ENCODE peak calls at places on chromosomes 2 and 18, in four cellular contexts. One of them, this sample, is unnamed.

GRCh38 chr2:11203480-11203879 is 48.2 kb downstream of the SLC66A3 start:
- DNase-seq in NCI-H510A treated with DMSO at 0.1 percent for 48 hours: no peak
- DNase-seq in effector memory CD4-positive, alpha-beta T cell: no peak
- DNase-seq in stimulated activated effector memory CD8-positive, alpha-beta T cell treated with anti-CD3 and anti-CD28 coated beads, Interleukin-12 subunit alpha, Interleukin-12 subunit beta, amount 100 ng/mL, for 72 hours: no peak
- DNase-seq in this sample: no peak

GRCh38 chr18:3088444-3088843 is 75.5 kb upstream of the LPIN2 start:
- DNase-seq in NCI-H510A treated with DMSO at 0.1 percent for 48 hours: no peak
- DNase-seq in effector memory CD4-positive, alpha-beta T cell: no peak
- DNase-seq in stimulated activated effector memory CD8-positive, alpha-beta T cell treated with anti-CD3 and anti-CD28 coated beads, Interleukin-12 subunit alpha, Interleukin-12 subunit beta, amount 100 ng/mL, for 72 hours: no peak
- DNase-seq in this sample: no peak

GRCh38 chr2:235747868-235748144 is 254.0 kb downstream of the AGAP1 start:
- DNase-seq in NCI-H510A treated with DMSO at 0.1 percent for 48 hours: no peak
- DNase-seq in effector memory CD4-positive, alpha-beta T cell: no peak
- DNase-seq in stimulated activated effector memory CD8-positive, alpha-beta T cell treated with anti-CD3 and anti-CD28 coated beads, Interleukin-12 subunit alpha, Interleukin-12 subunit beta, amount 100 ng/mL, for 72 hours: no peak
- DNase-seq in this sample: no peak

GRCh38 chr2:136205615-136206014 is 87.7 kb upstream of the CXCR4 start:
- DNase-seq in NCI-H510A treated with DMSO at 0.1 percent for 48 hours: no peak
- DNase-seq in effector memory CD4-positive, alpha-beta T cell: no peak
- DNase-seq in stimulated activated effector memory CD8-positive, alpha-beta T cell treated with anti-CD3 and anti-CD28 coated beads, Interleukin-12 subunit alpha, Interleukin-12 subunit beta, amount 100 ng/mL, for 72 hours: no peak
- DNase-seq in this sample: no peak

GRCh38 chr2:177667626-177668025 is 275.1 kb downstream of the AGPS start:
- DNase-seq in NCI-H510A treated with DMSO at 0.1 percent for 48 hours: no peak
- DNase-seq in effector memory CD4-positive, alpha-beta T cell: no peak
- DNase-seq in stimulated activated effector memory CD8-positive, alpha-beta T cell treated with anti-CD3 and anti-CD28 coated beads, Interleukin-12 subunit alpha, Interleukin-12 subunit beta, amount 100 ng/mL, for 72 hours: no peak
- DNase-seq in this sample: no peak

GRCh38 chr2:234632527-234633391 is 135.9 kb upstream of the ARL4C start:
- DNase-seq in NCI-H510A treated with DMSO at 0.1 percent for 48 hours: no peak
- DNase-seq in effector memory CD4-positive, alpha-beta T cell: no peak
- DNase-seq in stimulated activated effector memory CD8-positive, alpha-beta T cell treated with anti-CD3 and anti-CD28 coated beads, Interleukin-12 subunit alpha, Interleukin-12 subunit beta, amount 100 ng/mL, for 72 hours: peak
- DNase-seq in this sample: peak

GRCh38 chr2:101815739-101816391 is 118.4 kb downstream of the MAP4K4 start:
- DNase-seq in NCI-H510A treated with DMSO at 0.1 percent for 48 hours: no peak
- DNase-seq in effector memory CD4-positive, alpha-beta T cell: no peak
- DNase-seq in stimulated activated effector memory CD8-positive, alpha-beta T cell treated with anti-CD3 and anti-CD28 coated beads, Interleukin-12 subunit alpha, Interleukin-12 subunit beta, amount 100 ng/mL, for 72 hours: no peak
- DNase-seq in this sample: no peak

GRCh38 chr18:63366270-63366990 is 576 bp downstream of the KDSR start:
- DNase-seq in NCI-H510A treated with DMSO at 0.1 percent for 48 hours: peak
- DNase-seq in effector memory CD4-positive, alpha-beta T cell: peak
- DNase-seq in stimulated activated effector memory CD8-positive, alpha-beta T cell treated with anti-CD3 and anti-CD28 coated beads, Interleukin-12 subunit alpha, Interleukin-12 subunit beta, amount 100 ng/mL, for 72 hours: peak
- DNase-seq in this sample: no peak

GRCh38 chr2:16196687-16197503 is 256.5 kb downstream of the MYCN start:
- DNase-seq in NCI-H510A treated with DMSO at 0.1 percent for 48 hours: no peak
- DNase-seq in effector memory CD4-positive, alpha-beta T cell: no peak
- DNase-seq in stimulated activated effector memory CD8-positive, alpha-beta T cell treated with anti-CD3 and anti-CD28 coated beads, Interleukin-12 subunit alpha, Interleukin-12 subunit beta, amount 100 ng/mL, for 72 hours: no peak
- DNase-seq in this sample: no peak

GRCh38 chr2:234874347-234875046 is 77.3 kb upstream of the SH3BP4 start:
- DNase-seq in NCI-H510A treated with DMSO at 0.1 percent for 48 hours: no peak
- DNase-seq in effector memory CD4-positive, alpha-beta T cell: no peak
- DNase-seq in stimulated activated effector memory CD8-positive, alpha-beta T cell treated with anti-CD3 and anti-CD28 coated beads, Interleukin-12 subunit alpha, Interleukin-12 subunit beta, amount 100 ng/mL, for 72 hours: no peak
- DNase-seq in this sample: no peak

GRCh38 chr2:67576991-67577390 is 179.9 kb downstream of the ETAA1 start:
- DNase-seq in NCI-H510A treated with DMSO at 0.1 percent for 48 hours: no peak
- DNase-seq in effector memory CD4-positive, alpha-beta T cell: no peak
- DNase-seq in stimulated activated effector memory CD8-positive, alpha-beta T cell treated with anti-CD3 and anti-CD28 coated beads, Interleukin-12 subunit alpha, Interleukin-12 subunit beta, amount 100 ng/mL, for 72 hours: no peak
- DNase-seq in this sample: no peak

GRCh38 chr2:109324859-109325258 is 195.9 kb downstream of the SH3RF3 start:
- DNase-seq in NCI-H510A treated with DMSO at 0.1 percent for 48 hours: no peak
- DNase-seq in effector memory CD4-positive, alpha-beta T cell: no peak
- DNase-seq in stimulated activated effector memory CD8-positive, alpha-beta T cell treated with anti-CD3 and anti-CD28 coated beads, Interleukin-12 subunit alpha, Interleukin-12 subunit beta, amount 100 ng/mL, for 72 hours: no peak
- DNase-seq in this sample: peak

GRCh38 chr2:80266231-80266630 is 38.3 kb downstream of the LRRTM1 start:
- DNase-seq in NCI-H510A treated with DMSO at 0.1 percent for 48 hours: no peak
- DNase-seq in effector memory CD4-positive, alpha-beta T cell: no peak
- DNase-seq in stimulated activated effector memory CD8-positive, alpha-beta T cell treated with anti-CD3 and anti-CD28 coated beads, Interleukin-12 subunit alpha, Interleukin-12 subunit beta, amount 100 ng/mL, for 72 hours: no peak
- DNase-seq in this sample: no peak

GRCh38 chr2:172751564-172751963 is 15.9 kb downstream of the RAPGEF4 start:
- DNase-seq in NCI-H510A treated with DMSO at 0.1 percent for 48 hours: no peak
- DNase-seq in effector memory CD4-positive, alpha-beta T cell: no peak
- DNase-seq in stimulated activated effector memory CD8-positive, alpha-beta T cell treated with anti-CD3 and anti-CD28 coated beads, Interleukin-12 subunit alpha, Interleukin-12 subunit beta, amount 100 ng/mL, for 72 hours: no peak
- DNase-seq in this sample: no peak

GRCh38 chr18:24402209-24402785 is 4.7 kb upstream of the OSBPL1A start:
- DNase-seq in NCI-H510A treated with DMSO at 0.1 percent for 48 hours: no peak
- DNase-seq in effector memory CD4-positive, alpha-beta T cell: no peak
- DNase-seq in stimulated activated effector memory CD8-positive, alpha-beta T cell treated with anti-CD3 and anti-CD28 coated beads, Interleukin-12 subunit alpha, Interleukin-12 subunit beta, amount 100 ng/mL, for 72 hours: no peak
- DNase-seq in this sample: no peak

GRCh38 chr2:202577250-202578183 is 57.3 kb upstream of the FAM117B start:
- DNase-seq in NCI-H510A treated with DMSO at 0.1 percent for 48 hours: peak
- DNase-seq in effector memory CD4-positive, alpha-beta T cell: no peak
- DNase-seq in stimulated activated effector memory CD8-positive, alpha-beta T cell treated with anti-CD3 and anti-CD28 coated beads, Interleukin-12 subunit alpha, Interleukin-12 subunit beta, amount 100 ng/mL, for 72 hours: no peak
- DNase-seq in this sample: no peak

GRCh38 chr2:158144914-158145625 is 43.4 kb downstream of the UPP2 start:
- DNase-seq in NCI-H510A treated with DMSO at 0.1 percent for 48 hours: no peak
- DNase-seq in effector memory CD4-positive, alpha-beta T cell: no peak
- DNase-seq in stimulated activated effector memory CD8-positive, alpha-beta T cell treated with anti-CD3 and anti-CD28 coated beads, Interleukin-12 subunit alpha, Interleukin-12 subunit beta, amount 100 ng/mL, for 72 hours: no peak
- DNase-seq in this sample: no peak

GRCh38 chr2:215929602-215930335 is 83.6 kb downstream of the MREG start:
- DNase-seq in NCI-H510A treated with DMSO at 0.1 percent for 48 hours: no peak
- DNase-seq in effector memory CD4-positive, alpha-beta T cell: no peak
- DNase-seq in stimulated activated effector memory CD8-positive, alpha-beta T cell treated with anti-CD3 and anti-CD28 coated beads, Interleukin-12 subunit alpha, Interleukin-12 subunit beta, amount 100 ng/mL, for 72 hours: peak
- DNase-seq in this sample: no peak

GRCh38 chr2:110993557-110994231 is 127.0 kb upstream of the BCL2L11 start:
- DNase-seq in NCI-H510A treated with DMSO at 0.1 percent for 48 hours: peak
- DNase-seq in effector memory CD4-positive, alpha-beta T cell: no peak
- DNase-seq in stimulated activated effector memory CD8-positive, alpha-beta T cell treated with anti-CD3 and anti-CD28 coated beads, Interleukin-12 subunit alpha, Interleukin-12 subunit beta, amount 100 ng/mL, for 72 hours: no peak
- DNase-seq in this sample: no peak

GRCh38 chr2:26913599-26914285 is 56.7 kb upstream of the MAPRE3 start:
- DNase-seq in NCI-H510A treated with DMSO at 0.1 percent for 48 hours: no peak
- DNase-seq in effector memory CD4-positive, alpha-beta T cell: no peak
- DNase-seq in stimulated activated effector memory CD8-positive, alpha-beta T cell treated with anti-CD3 and anti-CD28 coated beads, Interleukin-12 subunit alpha, Interleukin-12 subunit beta, amount 100 ng/mL, for 72 hours: no peak
- DNase-seq in this sample: peak

GRCh38 chr2:109382236-109382930 is 231.4 kb downstream of the SEPTIN10 start:
- DNase-seq in NCI-H510A treated with DMSO at 0.1 percent for 48 hours: no peak
- DNase-seq in effector memory CD4-positive, alpha-beta T cell: no peak
- DNase-seq in stimulated activated effector memory CD8-positive, alpha-beta T cell treated with anti-CD3 and anti-CD28 coated beads, Interleukin-12 subunit alpha, Interleukin-12 subunit beta, amount 100 ng/mL, for 72 hours: no peak
- DNase-seq in this sample: no peak

GRCh38 chr2:221969087-221969829 is 329.5 kb downstream of the PAX3 start:
- DNase-seq in NCI-H510A treated with DMSO at 0.1 percent for 48 hours: peak
- DNase-seq in effector memory CD4-positive, alpha-beta T cell: no peak
- DNase-seq in stimulated activated effector memory CD8-positive, alpha-beta T cell treated with anti-CD3 and anti-CD28 coated beads, Interleukin-12 subunit alpha, Interleukin-12 subunit beta, amount 100 ng/mL, for 72 hours: no peak
- DNase-seq in this sample: no peak

GRCh38 chr2:3606370-3607124 is 11.6 kb downstream of the COLEC11 start:
- DNase-seq in NCI-H510A treated with DMSO at 0.1 percent for 48 hours: no peak
- DNase-seq in effector memory CD4-positive, alpha-beta T cell: no peak
- DNase-seq in stimulated activated effector memory CD8-positive, alpha-beta T cell treated with anti-CD3 and anti-CD28 coated beads, Interleukin-12 subunit alpha, Interleukin-12 subunit beta, amount 100 ng/mL, for 72 hours: peak
- DNase-seq in this sample: peak

GRCh38 chr2:43269074-43269572 is 42.7 kb upstream of the ZFP36L2 start:
- DNase-seq in NCI-H510A treated with DMSO at 0.1 percent for 48 hours: peak
- DNase-seq in effector memory CD4-positive, alpha-beta T cell: no peak
- DNase-seq in stimulated activated effector memory CD8-positive, alpha-beta T cell treated with anti-CD3 and anti-CD28 coated beads, Interleukin-12 subunit alpha, Interleukin-12 subunit beta, amount 100 ng/mL, for 72 hours: no peak
- DNase-seq in this sample: no peak

GRCh38 chr2:207481924-207482323 is 47.8 kb upstream of the CREB1 start:
- DNase-seq in NCI-H510A treated with DMSO at 0.1 percent for 48 hours: no peak
- DNase-seq in effector memory CD4-positive, alpha-beta T cell: no peak
- DNase-seq in stimulated activated effector memory CD8-positive, alpha-beta T cell treated with anti-CD3 and anti-CD28 coated beads, Interleukin-12 subunit alpha, Interleukin-12 subunit beta, amount 100 ng/mL, for 72 hours: peak
- DNase-seq in this sample: no peak

GRCh38 chr18:55912071-55912470 is 324.1 kb upstream of the TCF4 start:
- DNase-seq in NCI-H510A treated with DMSO at 0.1 percent for 48 hours: no peak
- DNase-seq in effector memory CD4-positive, alpha-beta T cell: no peak
- DNase-seq in stimulated activated effector memory CD8-positive, alpha-beta T cell treated with anti-CD3 and anti-CD28 coated beads, Interleukin-12 subunit alpha, Interleukin-12 subunit beta, amount 100 ng/mL, for 72 hours: no peak
- DNase-seq in this sample: no peak

GRCh38 chr2:138059967-138060635 is 95.8 kb downstream of the HNMT start:
- DNase-seq in NCI-H510A treated with DMSO at 0.1 percent for 48 hours: no peak
- DNase-seq in effector memory CD4-positive, alpha-beta T cell: no peak
- DNase-seq in stimulated activated effector memory CD8-positive, alpha-beta T cell treated with anti-CD3 and anti-CD28 coated beads, Interleukin-12 subunit alpha, Interleukin-12 subunit beta, amount 100 ng/mL, for 72 hours: no peak
- DNase-seq in this sample: no peak

GRCh38 chr2:119820275-119820674 is 60.6 kb downstream of the PTPN4 start:
- DNase-seq in NCI-H510A treated with DMSO at 0.1 percent for 48 hours: no peak
- DNase-seq in effector memory CD4-positive, alpha-beta T cell: no peak
- DNase-seq in stimulated activated effector memory CD8-positive, alpha-beta T cell treated with anti-CD3 and anti-CD28 coated beads, Interleukin-12 subunit alpha, Interleukin-12 subunit beta, amount 100 ng/mL, for 72 hours: no peak
- DNase-seq in this sample: no peak

GRCh38 chr18:77131100-77131651 is 1.4 kb downstream of the MBP start:
- DNase-seq in NCI-H510A treated with DMSO at 0.1 percent for 48 hours: no peak
- DNase-seq in effector memory CD4-positive, alpha-beta T cell: no peak
- DNase-seq in stimulated activated effector memory CD8-positive, alpha-beta T cell treated with anti-CD3 and anti-CD28 coated beads, Interleukin-12 subunit alpha, Interleukin-12 subunit beta, amount 100 ng/mL, for 72 hours: peak
- DNase-seq in this sample: no peak